ENCODE peak calls at places on chromosomes 11 and 22, in seven cellular contexts. E is stimulated activated CD4-positive, alpha-beta T cell treated with anti-CD3 and anti-CD28 coated beads, Interleukin-15, amount 100 ng/mL, for 1 hour; G is IMR-90; A is right atrium auricular region; S is AML-193; P is putamen; V is pulmonary artery endothelial cell. B is an unnamed sample.
A peak's percentile ranks its signal among the peaks of the same experiment; 100 is the strongest.

GRCh38 chr22:32794449-32795213 is 6.9 kb upstream of the TIMP3 start:
- DNase-seq in E (no peak), A (no peak), V (no peak), P (peak; percentile 60), S (no peak), G (peak; percentile 54), B (no peak)

GRCh38 chr11:111776398-111777093 is 10.4 kb upstream of the PPP2R1B start:
- DNase-seq in G (no peak), A (no peak), P (no peak), S (no peak), V (no peak), E (no peak), B (no peak)

GRCh38 chr11:10392680-10393079 is 62.4 kb upstream of the AMPD3 start:
- DNase-seq in P (no peak), G (peak; percentile 76), V (no peak), S (no peak), E (no peak), A (peak; percentile 44), B (no peak)

GRCh38 chr11:70536051-70536877 is 137.9 kb downstream of the CTTN start:
- DNase-seq in E (no peak), P (no peak), S (no peak), V (no peak), A (no peak), G (no peak), B (no peak)

GRCh38 chr11:106937113-106937512 is 81.2 kb downstream of the GUCY1A2 start:
- DNase-seq in G (no peak), S (no peak), A (no peak), E (no peak), P (no peak), V (no peak), B (no peak)

GRCh38 chr11:96391698-96392307 is 2.0 kb downstream of the JRKL start:
- DNase-seq in G (no peak), P (no peak), A (no peak), V (no peak), E (no peak), S (no peak), B (no peak)

GRCh38 chr11:102632026-102632425 is 6.9 kb upstream of the MMP20 start:
- DNase-seq in E (no peak), G (peak; percentile 44), P (no peak), S (no peak), A (no peak), V (no peak), B (no peak)

GRCh38 chr11:69899957-69900821 is 81.0 kb upstream of the FGF3 start:
- DNase-seq in P (no peak), V (peak; percentile 35), S (no peak), E (no peak), A (no peak), G (no peak), B (no peak)

GRCh38 chr22:48600171-48600570 is 1227.5 kb downstream of the BRD1 start:
- DNase-seq in P (no peak), A (no peak), S (no peak), E (no peak), G (no peak), V (no peak), B (no peak)

GRCh38 chr22:30733081-30733680 is 38.5 kb downstream of the OSBP2 start:
- DNase-seq in P (no peak), V (peak; percentile 43), G (peak; percentile 75), S (peak; percentile 10), A (no peak), E (no peak), B (peak; percentile 20)

GRCh38 chr11:10257478-10257877 is 36.5 kb downstream of the SBF2 start:
- DNase-seq in P (no peak), S (no peak), A (no peak), V (no peak), E (no peak), G (no peak), B (no peak)

GRCh38 chr11:74035264-74035663 is 26.4 kb upstream of the UCP3 start:
- DNase-seq in A (no peak), G (peak; percentile 72), P (no peak), V (no peak), S (no peak), E (no peak), B (peak; percentile 10)

B was measured in AG04450.